ENCODE peak calls at places on chromosomes 3 and 15, in seven cellular contexts. H, R, L, C, B, U and A are unnamed samples.

GRCh38 chr3:197394464-197395321 is 96.3 kb upstream of the DLG1 start:
- DNase-seq in H (no peak), R (peak; percentile 100), L (peak; percentile 99), C (peak; percentile 45), B (no peak), U (no peak), A (peak; percentile 97)

GRCh38 chr3:13544293-13544831 is 4.6 kb upstream of the FBLN2 start:
- DNase-seq in H (no peak), R (peak; percentile 89), L (peak; percentile 13), C (no peak), B (no peak), U (no peak), A (peak; percentile 79)

GRCh38 chr3:33954956-33955355 is 156.5 kb downstream of the PDCD6IP start:
- DNase-seq in H (no peak), R (peak; percentile 15), L (no peak), C (peak; percentile 66), B (no peak), U (no peak), A (no peak)

GRCh38 chr15:40064231-40064894 is 25.4 kb upstream of the SRP14 start:
- DNase-seq in H (no peak), R (peak; percentile 98), L (no peak), C (peak; percentile 91), B (peak; percentile 55), U (no peak), A (no peak)

GRCh38 chr15:67779160-67780111 is 45.9 kb upstream of the SKOR1 start:
- DNase-seq in H (no peak), R (no peak), L (no peak), C (peak; percentile 59), B (no peak), U (no peak), A (no peak)

GRCh38 chr3:112354642-112355333 is 21.8 kb downstream of the CD200 start:
- DNase-seq in H (no peak), R (no peak), L (no peak), C (no peak), B (no peak), U (no peak), A (no peak)

GRCh38 chr3:65177879-65178484 is 490.2 kb upstream of the ADAMTS9 start:
- DNase-seq in H (no peak), R (no peak), L (no peak), C (no peak), B (no peak), U (no peak), A (no peak)

GRCh38 chr15:39629376-39629775 is 48.5 kb downstream of the THBS1 start:
- DNase-seq in H (no peak), R (peak; percentile 81), L (peak; percentile 73), C (no peak), B (peak; percentile 82), U (no peak), A (peak; percentile 32)

GRCh38 chr3:115072265-115073008 is 74.7 kb downstream of the ZBTB20 start:
- DNase-seq in H (no peak), R (peak; percentile 59), L (peak; percentile 49), C (no peak), B (no peak), U (no peak), A (no peak)

GRCh38 chr15:49383266-49383665 is 39.8 kb upstream of the FGF7 start:
- DNase-seq in H (no peak), R (peak; percentile 58), L (no peak), C (no peak), B (no peak), U (no peak), A (no peak)